ENCODE peak calls at places on chromosomes 2 and 18, in six cellular contexts. One of them, this sample, is unnamed.

GRCh38 chr2:124996406-124996805 is 971.3 kb downstream of the CNTNAP5 start:
- DNase-seq in DND-41: no peak
- DNase-seq in left ventricle myocardium inferior: no peak
- DNase-seq in adrenal gland: no peak
- DNase-seq in prostate gland: no peak
- DNase-seq in pancreas: no peak
- DNase-seq in this sample: no peak

GRCh38 chr2:200862532-200863000 is 1.9 kb downstream of the CLK1 start:
- DNase-seq in pancreas: peak; percentile 49
- DNase-seq in adrenal gland: peak; percentile 69
- DNase-seq in prostate gland: peak; percentile 55
- DNase-seq in DND-41: peak; percentile 42
- DNase-seq in left ventricle myocardium inferior: no peak
- DNase-seq in this sample: no peak

GRCh38 chr2:171319164-171319810 is 114.5 kb downstream of the METTL8 start:
- DNase-seq in pancreas: no peak
- DNase-seq in DND-41: no peak
- DNase-seq in left ventricle myocardium inferior: no peak
- DNase-seq in prostate gland: no peak
- DNase-seq in adrenal gland: no peak
- DNase-seq in this sample: no peak

GRCh38 chr2:31523871-31524492 is 56.8 kb downstream of the SRD5A2 start:
- DNase-seq in left ventricle myocardium inferior: no peak
- DNase-seq in DND-41: peak; percentile 53
- DNase-seq in prostate gland: no peak
- DNase-seq in adrenal gland: peak; percentile 65
- DNase-seq in pancreas: peak; percentile 20
- DNase-seq in this sample: peak; percentile 55

GRCh38 chr2:12498703-12499102 is 218.0 kb upstream of the TRIB2 start:
- DNase-seq in pancreas: no peak
- DNase-seq in adrenal gland: no peak
- DNase-seq in left ventricle myocardium inferior: no peak
- DNase-seq in prostate gland: no peak
- DNase-seq in DND-41: no peak
- DNase-seq in this sample: no peak

GRCh38 chr2:216727346-216728122 is 32.2 kb upstream of the IGFBP5 start:
- DNase-seq in prostate gland: no peak
- DNase-seq in DND-41: no peak
- DNase-seq in left ventricle myocardium inferior: no peak
- DNase-seq in adrenal gland: no peak
- DNase-seq in pancreas: no peak
- DNase-seq in this sample: no peak

GRCh38 chr2:7014201-7014640 is 97.0 kb downstream of the RNF144A start:
- DNase-seq in adrenal gland: peak; percentile 39
- DNase-seq in left ventricle myocardium inferior: no peak
- DNase-seq in pancreas: no peak
- DNase-seq in DND-41: peak; percentile 43
- DNase-seq in prostate gland: no peak
- DNase-seq in this sample: no peak

GRCh38 chr18:58388736-58389135 is 240.2 kb downstream of the ALPK2 start:
- DNase-seq in pancreas: no peak
- DNase-seq in DND-41: no peak
- DNase-seq in adrenal gland: no peak
- DNase-seq in prostate gland: no peak
- DNase-seq in left ventricle myocardium inferior: no peak
- DNase-seq in this sample: no peak

GRCh38 chr18:7598167-7599062 is 31.3 kb downstream of the PTPRM start:
- DNase-seq in left ventricle myocardium inferior: no peak
- DNase-seq in adrenal gland: no peak
- DNase-seq in prostate gland: no peak
- DNase-seq in pancreas: no peak
- DNase-seq in DND-41: no peak
- DNase-seq in this sample: no peak

GRCh38 chr2:177888581-177888980 is 184.0 kb downstream of the PDE11A start:
- DNase-seq in adrenal gland: no peak
- DNase-seq in DND-41: no peak
- DNase-seq in left ventricle myocardium inferior: no peak
- DNase-seq in prostate gland: no peak
- DNase-seq in pancreas: no peak
- DNase-seq in this sample: no peak

GRCh38 chr2:222952204-222952603 is 91.4 kb downstream of the ACSL3 start:
- DNase-seq in prostate gland: no peak
- DNase-seq in pancreas: no peak
- DNase-seq in adrenal gland: no peak
- DNase-seq in DND-41: no peak
- DNase-seq in left ventricle myocardium inferior: no peak
- DNase-seq in this sample: peak; percentile 80

GRCh38 chr2:235727186-235727585 is 233.3 kb downstream of the AGAP1 start:
- DNase-seq in adrenal gland: no peak
- DNase-seq in pancreas: no peak
- DNase-seq in left ventricle myocardium inferior: no peak
- DNase-seq in prostate gland: no peak
- DNase-seq in DND-41: no peak
- DNase-seq in this sample: no peak
- H3K4me1 ChIP-seq in adrenal gland: no peaks in the 10 kb centered on the region
- H3K4me1 ChIP-seq in pancreas: peaks cover 14% of the 10 kb centered on the region
- H3K4me1 ChIP-seq in left ventricle myocardium inferior: peaks cover 50% of the 10 kb centered on the region
- H3K4me1 ChIP-seq in prostate gland: no peaks in the 10 kb centered on the region
- H3K4me1 ChIP-seq in DND-41: no peaks in the 10 kb centered on the region
- H3K4me1 ChIP-seq in this sample: peaks cover 56% of the 10 kb centered on the region

DNA sequence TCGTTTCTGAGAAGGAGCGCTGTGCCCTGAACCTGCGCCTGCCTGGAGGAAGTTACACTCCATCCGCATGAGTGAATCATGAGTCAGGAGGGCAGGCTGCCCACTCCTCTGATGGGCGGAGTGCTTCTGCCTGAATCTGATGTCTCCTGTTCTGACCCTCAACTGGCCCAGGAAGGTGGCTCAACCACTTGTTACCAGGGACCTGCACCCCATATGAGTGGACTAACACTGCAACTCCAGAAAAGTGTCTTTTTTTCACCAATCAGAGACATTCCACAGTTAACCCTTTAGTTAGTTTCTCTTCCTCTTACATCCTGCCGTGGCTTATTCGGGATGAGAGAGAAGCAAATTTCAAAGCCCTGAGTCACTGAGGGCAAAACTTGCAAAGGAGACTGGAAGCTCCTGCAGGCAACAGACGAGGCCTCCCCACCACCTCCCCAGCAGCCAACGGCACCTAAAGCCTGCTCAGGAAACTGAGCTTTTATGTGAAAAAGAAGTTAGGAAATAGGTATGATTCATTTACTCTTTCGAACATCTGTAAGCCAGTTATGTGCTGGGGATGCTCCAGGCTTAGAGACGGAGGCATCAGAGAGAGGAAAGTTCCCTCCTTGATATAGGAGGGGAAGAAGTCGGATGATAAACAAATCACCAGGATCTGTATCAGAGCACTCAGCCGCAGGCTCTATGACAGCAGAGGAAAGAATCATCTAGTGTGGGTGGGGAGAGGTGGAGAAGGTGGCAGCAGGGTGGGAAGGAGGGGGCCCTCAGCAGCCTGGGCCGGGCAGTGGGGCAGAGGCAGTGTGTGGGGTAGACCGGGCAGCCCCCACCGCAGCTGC is 31.0 kb downstream of the MBP start:
- DNase-seq in adrenal gland: peak; percentile 76
- DNase-seq in left ventricle myocardium inferior: peak; percentile 77
- DNase-seq in prostate gland: no peak
- DNase-seq in pancreas: peak; percentile 62
- DNase-seq in DND-41: peak; percentile 71
- DNase-seq in this sample: peak; percentile 76
- H3K4me1 ChIP-seq in adrenal gland: peaks cover 51% of the 10 kb centered on the region
- H3K4me1 ChIP-seq in left ventricle myocardium inferior: peaks cover 94% of the 10 kb centered on the region
- H3K4me1 ChIP-seq in prostate gland: no peaks in the 10 kb centered on the region
- H3K4me1 ChIP-seq in pancreas: peaks cover 19% of the 10 kb centered on the region
- H3K4me1 ChIP-seq in DND-41: peaks cover 100% of the 10 kb centered on the region
- H3K4me1 ChIP-seq in this sample: peaks cover 74% of the 10 kb centered on the region

DNA sequence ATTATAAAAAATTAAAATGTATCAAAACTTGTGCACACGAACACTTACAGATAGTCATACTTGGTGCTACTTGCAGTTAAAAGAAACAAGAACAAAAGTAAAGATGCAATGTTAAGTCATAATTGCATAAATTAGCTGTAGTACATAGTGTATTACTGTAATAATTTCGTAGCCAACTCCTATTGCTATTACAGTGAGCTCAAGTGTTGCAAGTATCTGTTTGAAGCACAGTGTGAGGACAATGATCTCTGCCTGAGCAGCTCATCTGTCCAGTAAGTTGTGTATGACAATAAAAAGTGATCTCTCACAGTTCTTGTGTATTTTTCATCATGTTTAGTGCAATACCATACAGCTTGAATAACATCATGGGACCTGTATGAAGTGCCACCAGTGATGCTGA is 7.5 kb upstream of the SERPINB13 start:
- DNase-seq in DND-41: no peak
- DNase-seq in pancreas: no peak
- DNase-seq in left ventricle myocardium inferior: no peak
- DNase-seq in adrenal gland: no peak
- DNase-seq in prostate gland: no peak
- DNase-seq in this sample: no peak
- H3K4me1 ChIP-seq in DND-41: no peaks in the 10 kb centered on the region
- H3K4me1 ChIP-seq in pancreas: no peaks in the 10 kb centered on the region
- H3K4me1 ChIP-seq in left ventricle myocardium inferior: no peaks in the 10 kb centered on the region
- H3K4me1 ChIP-seq in adrenal gland: no peaks in the 10 kb centered on the region
- H3K4me1 ChIP-seq in prostate gland: no peaks in the 10 kb centered on the region
- H3K4me1 ChIP-seq in this sample: no peaks in the 10 kb centered on the region

DNA sequence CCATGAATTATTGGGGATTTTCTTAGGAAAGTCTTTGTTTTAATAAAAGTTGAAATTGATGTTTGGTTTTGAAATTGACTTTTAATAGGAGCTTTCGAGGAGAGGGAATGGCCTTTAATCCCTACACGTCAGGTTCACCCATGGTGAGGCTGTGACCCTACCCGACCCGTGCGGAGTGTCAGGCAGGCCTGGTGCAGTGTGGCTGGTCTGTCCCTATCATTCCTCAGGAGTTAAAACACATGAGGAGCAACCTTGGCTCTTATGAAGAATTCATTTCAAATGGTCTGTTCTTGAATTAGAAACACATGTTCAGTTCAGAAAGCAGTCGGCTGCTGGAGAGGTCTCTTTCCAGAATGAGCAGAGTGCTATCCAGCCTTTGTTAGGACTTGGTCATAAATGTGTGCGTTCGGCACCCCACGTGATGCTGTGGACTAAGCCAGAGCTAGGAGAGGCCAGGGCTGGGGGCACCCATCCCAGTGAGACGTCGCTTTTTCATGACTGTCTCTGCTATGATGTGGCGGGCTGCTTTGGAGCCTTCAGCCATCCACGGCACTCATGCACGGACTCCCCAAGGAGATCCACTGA is 54.7 kb downstream of the EMILIN2 start:
- DNase-seq in prostate gland: no peak
- DNase-seq in DND-41: no peak
- DNase-seq in left ventricle myocardium inferior: no peak
- DNase-seq in adrenal gland: no peak
- DNase-seq in pancreas: no peak
- DNase-seq in this sample: no peak
- H3K4me1 ChIP-seq in prostate gland: no peaks in the 10 kb centered on the region
- H3K4me1 ChIP-seq in DND-41: peaks cover 12% of the 10 kb centered on the region
- H3K4me1 ChIP-seq in left ventricle myocardium inferior: peaks cover 86% of the 10 kb centered on the region
- H3K4me1 ChIP-seq in adrenal gland: peaks cover 9% of the 10 kb centered on the region
- H3K4me1 ChIP-seq in pancreas: no peaks in the 10 kb centered on the region
- H3K4me1 ChIP-seq in this sample: peaks cover 3% of the 10 kb centered on the region

GRCh38 chr2:102101844-102102635 is 40.5 kb upstream of the IL1R1 start:
- DNase-seq in left ventricle myocardium inferior: no peak
- DNase-seq in pancreas: peak; percentile 56
- DNase-seq in DND-41: no peak
- DNase-seq in prostate gland: no peak
- DNase-seq in adrenal gland: no peak
- DNase-seq in this sample: no peak

GRCh38 chr2:102101097-102101843 is 41.3 kb upstream of the IL1R1 start:
- DNase-seq in pancreas: no peak
- DNase-seq in left ventricle myocardium inferior: no peak
- DNase-seq in DND-41: no peak
- DNase-seq in prostate gland: no peak
- DNase-seq in adrenal gland: no peak
- DNase-seq in this sample: no peak

GRCh38 chr2:102098756-102099155 is 43.8 kb upstream of the IL1R1 start:
- DNase-seq in adrenal gland: no peak
- DNase-seq in DND-41: no peak
- DNase-seq in pancreas: no peak
- DNase-seq in prostate gland: no peak
- DNase-seq in left ventricle myocardium inferior: no peak
- DNase-seq in this sample: no peak

GRCh38 chr2:102099536-102100293 is 42.8 kb upstream of the IL1R1 start:
- DNase-seq in prostate gland: no peak
- DNase-seq in adrenal gland: peak; percentile 79
- DNase-seq in left ventricle myocardium inferior: no peak
- DNase-seq in DND-41: no peak
- DNase-seq in pancreas: no peak
- DNase-seq in this sample: no peak

GRCh38 chr2:102100371-102101096 is 42.0 kb upstream of the IL1R1 start:
- DNase-seq in prostate gland: no peak
- DNase-seq in adrenal gland: no peak
- DNase-seq in left ventricle myocardium inferior: no peak
- DNase-seq in pancreas: no peak
- DNase-seq in DND-41: no peak
- DNase-seq in this sample: no peak
- H3K4me1 ChIP-seq in prostate gland: no peaks in the 10 kb centered on the region
- H3K4me1 ChIP-seq in adrenal gland: peaks cover 10% of the 10 kb centered on the region
- H3K4me1 ChIP-seq in left ventricle myocardium inferior: peaks cover 24% of the 10 kb centered on the region
- H3K4me1 ChIP-seq in pancreas: peaks cover 50% of the 10 kb centered on the region
- H3K4me1 ChIP-seq in DND-41: no peaks in the 10 kb centered on the region
- H3K4me1 ChIP-seq in this sample: peaks cover 54% of the 10 kb centered on the region

DNA sequence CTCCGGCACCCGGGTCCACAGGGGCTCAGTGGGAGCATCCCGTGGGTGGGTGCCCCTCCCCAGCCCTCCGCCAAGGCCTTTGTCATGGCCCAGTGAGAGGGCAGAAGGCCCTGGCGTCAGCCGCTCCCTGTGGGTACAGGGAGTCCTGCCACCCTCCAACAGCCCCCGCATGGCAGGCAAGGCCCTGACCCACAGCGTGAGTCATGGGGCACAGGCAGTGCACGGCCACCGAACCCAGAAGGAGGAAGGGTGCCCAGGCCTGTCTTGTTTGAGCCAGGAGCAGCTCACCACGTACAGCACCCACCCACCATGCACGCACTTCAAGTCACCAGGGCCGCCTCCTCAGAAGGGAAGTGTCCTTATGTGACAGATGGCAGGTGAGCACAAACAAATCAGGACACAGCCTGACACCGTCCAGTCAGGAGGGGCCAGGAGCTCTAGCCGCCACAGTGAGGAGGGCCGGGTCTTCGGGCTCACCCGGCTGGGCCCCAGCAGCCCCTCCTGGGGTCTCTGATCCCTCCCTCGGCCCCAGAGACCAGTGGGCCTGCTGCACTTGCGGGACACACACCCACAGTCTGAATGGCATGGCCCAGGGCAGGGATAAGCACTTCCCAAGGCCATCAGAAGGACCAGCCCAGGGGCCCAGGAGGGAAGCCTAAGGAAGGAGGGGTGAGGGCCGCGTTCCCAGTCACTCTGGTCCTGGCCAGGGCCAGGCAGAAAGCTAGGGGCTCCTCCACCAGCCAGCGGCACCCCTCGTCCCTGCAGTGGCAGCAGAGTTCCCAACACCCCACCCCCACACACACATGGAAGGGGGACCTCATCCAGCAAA is 25.8 kb downstream of the BIN1 start:
- DNase-seq in DND-41: no peak
- DNase-seq in adrenal gland: peak; percentile 93
- DNase-seq in prostate gland: peak; percentile 34
- DNase-seq in pancreas: no peak
- DNase-seq in left ventricle myocardium inferior: no peak
- DNase-seq in this sample: peak; percentile 53
- H3K4me1 ChIP-seq in DND-41: no peaks in the 10 kb centered on the region
- H3K4me1 ChIP-seq in adrenal gland: peaks cover 95% of the 10 kb centered on the region
- H3K4me1 ChIP-seq in prostate gland: peaks cover 31% of the 10 kb centered on the region
- H3K4me1 ChIP-seq in pancreas: no peaks in the 10 kb centered on the region
- H3K4me1 ChIP-seq in left ventricle myocardium inferior: peaks cover 56% of the 10 kb centered on the region
- H3K4me1 ChIP-seq in this sample: peaks cover 98% of the 10 kb centered on the region